ENCODE peak calls at places on chromosomes 13 and 19, in six cellular contexts. P is hippocampal formation; B is frontal cortex; R is coronary artery; E is stimulated activated CD8-positive, alpha-beta memory T cell treated with anti-CD3 and anti-CD28 coated beads, Interleukin-15, amount 100 ng/mL, for 24 hours; S is cardiac fibroblast. N is an unnamed sample.

GRCh38 chr19:18897108-18898029 is 1.4 kb upstream of the CERS1 start:
- DNase-seq in B (no peak), P (no peak), S (no peak), E (no peak), R (no peak), N (no peak)

GRCh38 chr19:39158646-39159260 is 33.2 kb downstream of the PAK4 start:
- DNase-seq in P (no peak), B (no peak), E (no peak), R (no peak), S (no peak), N (no peak)

GRCh38 chr13:76969488-76970365 is 21.4 kb downstream of the ACOD1 start:
- DNase-seq in B (no peak), R (no peak), S (no peak), P (no peak), E (no peak), N (no peak)

GRCh38 chr13:112690242-112690943 is 555 bp downstream of the ATP11A start:
- DNase-seq in B (peak; percentile 56), R (peak; percentile 73), S (peak; percentile 43), E (no peak), P (no peak), N (no peak)

GRCh38 chr13:42047561-42048322 is 706 bp upstream of the DGKH start:
- DNase-seq in B (peak; percentile 40), P (peak; percentile 25), S (peak; percentile 78), R (peak; percentile 77), E (no peak), N (peak; percentile 11)

GRCh38 chr13:112892759-112893569 is 76.0 kb upstream of the MCF2L start:
- DNase-seq in P (no peak), B (no peak), R (no peak), E (no peak), S (no peak), N (no peak)

GRCh38 chr19:9917322-9917721 is 19.0 kb downstream of the OLFM2 start:
- DNase-seq in E (no peak), B (no peak), R (no peak), P (no peak), S (peak; percentile 63), N (peak; percentile 42)

GRCh38 chr13:100987993-100988392 is 313.4 kb upstream of the TMTC4 start:
- DNase-seq in S (no peak), R (no peak), E (no peak), P (peak; percentile 42), B (no peak), N (peak; percentile 86)

GRCh38 chr13:63773476-63773875 is 2357.8 kb upstream of the PCDH20 start:
- DNase-seq in P (no peak), S (no peak), B (no peak), E (no peak), R (no peak), N (no peak)

GRCh38 chr19:40442328-40443130 is 1.6 kb downstream of the SERTAD3 start:
- DNase-seq in S (no peak), B (no peak), P (no peak), R (no peak), E (no peak), N (no peak)

GRCh38 chr19:2270157-2270571 is 11.8 kb downstream of the PEAK3 start:
- DNase-seq in B (peak; percentile 61), P (no peak), S (peak; percentile 31), E (no peak), R (no peak), N (no peak)

GRCh38 chr19:55156202-55157063 is 1.1 kb downstream of the TNNI3 start:
- DNase-seq in R (no peak), E (no peak), S (peak; percentile 52), P (no peak), B (peak; percentile 35), N (no peak)

GRCh38 chr19:30666301-30666803 is 294.2 kb downstream of the ZNF536 start:
- DNase-seq in S (peak; percentile 35), R (peak; percentile 71), B (no peak), E (peak; percentile 19), P (peak; percentile 25), N (peak; percentile 42)

GRCh38 chr13:71759506-71760225 is 107.3 kb downstream of the DACH1 start:
- DNase-seq in P (no peak), R (no peak), E (no peak), B (no peak), S (no peak), N (no peak)

GRCh38 chr19:48480151-48480475 is 10.9 kb downstream of the CYTH2 start:
- DNase-seq in S (no peak), R (no peak), E (no peak), B (no peak), P (peak; percentile 46), N (no peak)

GRCh38 chr19:14472202-14472961 is 2.8 kb downstream of the PTGER1 start:
- DNase-seq in E (peak; percentile 93), S (peak; percentile 61), R (no peak), P (no peak), B (peak; percentile 84), N (no peak)

GRCh38 chr19:15265849-15266248 is 33.6 kb upstream of the EPHX3 start:
- DNase-seq in R (peak; percentile 98), B (peak; percentile 80), E (no peak), P (peak; percentile 93), S (peak; percentile 99), N (peak; percentile 90)

GRCh38 chr19:1592023-1592754 is 476 bp downstream of the MBD3 start:
- DNase-seq in E (peak; percentile 71), P (peak; percentile 59), B (peak; percentile 98), S (peak; percentile 94), R (peak; percentile 88), N (peak; percentile 71)

GRCh38 chr13:99357149-99357596 is 50.0 kb upstream of the GPR183 start:
- DNase-seq in S (peak; percentile 82), P (no peak), R (no peak), E (no peak), B (no peak), N (no peak)

GRCh38 chr13:77022341-77022740 is 4.6 kb downstream of the FBXL3 start:
- DNase-seq in E (no peak), P (no peak), B (no peak), S (peak; percentile 45), R (no peak), N (no peak)